ENCODE peak calls at places on chromosome 12, in six cellular contexts. G, U, J, E, D and I are unnamed samples.

GRCh38 chr12:113247123-113248045 is 26.1 kb downstream of the TPCN1 start:
- DNase-seq in G (no peak), U (peak; percentile 57), J (peak; percentile 45), E (peak; percentile 50), D (peak; percentile 26), I (no peak)

GRCh38 chr12:58732894-58733293 is 187.4 kb downstream of the LRIG3 start:
- DNase-seq in G (no peak), U (peak; percentile 58), J (no peak), E (no peak), D (no peak), I (no peak)

GRCh38 chr12:118402251-118402650 is 25.9 kb downstream of the SUDS3 start:
- DNase-seq in G (no peak), U (peak; percentile 86), J (no peak), E (no peak), D (no peak), I (no peak)

GRCh38 chr12:51419473-51420228 is 5.0 kb upstream of the SLC4A8 start:
- DNase-seq in G (no peak), U (no peak), J (no peak), E (peak; percentile 63), D (no peak), I (no peak)

GRCh38 chr12:51941669-51942455 is 9.6 kb upstream of the ACVR1B start:
- DNase-seq in G (no peak), U (no peak), J (no peak), E (no peak), D (no peak), I (no peak)

GRCh38 chr12:205026-205425 is 8.9 kb downstream of the SLC6A12 start:
- DNase-seq in G (no peak), U (no peak), J (no peak), E (no peak), D (no peak), I (no peak)

GRCh38 chr12:29739279-29739991 is 44.3 kb downstream of the TMTC1 start:
- DNase-seq in G (no peak), U (peak; percentile 48), J (no peak), E (no peak), D (no peak), I (no peak)

GRCh38 chr12:120457133-120457532 is 10.9 kb downstream of the GATC start:
- DNase-seq in G (no peak), U (no peak), J (no peak), E (peak; percentile 76), D (no peak), I (no peak)

GRCh38 chr12:39912211-39912980 is 193.5 kb downstream of the SLC2A13 start:
- DNase-seq in G (no peak), U (no peak), J (peak; percentile 24), E (peak; percentile 18), D (peak; percentile 28), I (no peak)

GRCh38 chr12:77364400-77364799 is 299.0 kb upstream of the E2F7 start:
- DNase-seq in G (no peak), U (no peak), J (no peak), E (no peak), D (no peak), I (no peak)

GRCh38 chr12:10853746-10854145 is 4.5 kb upstream of the PRR4 start:
- DNase-seq in G (no peak), U (no peak), J (no peak), E (no peak), D (no peak), I (no peak)

GRCh38 chr12:93790472-93791152 is 113.4 kb downstream of the CRADD start:
- DNase-seq in G (no peak), U (peak; percentile 90), J (no peak), E (peak; percentile 61), D (no peak), I (no peak)

GRCh38 chr12:40915172-40915571 is 222.9 kb downstream of the CNTN1 start:
- DNase-seq in G (no peak), U (no peak), J (no peak), E (no peak), D (no peak), I (no peak)

GRCh38 chr12:68601767-68602166 is 8.9 kb upstream of the RAP1B start:
- DNase-seq in G (no peak), U (no peak), J (no peak), E (no peak), D (no peak), I (no peak)

GRCh38 chr12:89544730-89545184 is 18.9 kb upstream of the POC1B start:
- DNase-seq in G (no peak), U (peak; percentile 17), J (peak; percentile 32), E (peak; percentile 55), D (peak; percentile 49), I (no peak)

GRCh38 chr12:123617144-123617543 is 15.2 kb downstream of the DDX55 start:
- DNase-seq in G (no peak), U (no peak), J (no peak), E (no peak), D (no peak), I (no peak)

GRCh38 chr12:49292729-49293055 is 2.3 kb upstream of the PRPH start:
- DNase-seq in G (no peak), U (no peak), J (no peak), E (no peak), D (no peak), I (no peak)

GRCh38 chr12:132344601-132345000 is 15.2 kb upstream of the GALNT9 start:
- DNase-seq in G (no peak), U (no peak), J (no peak), E (no peak), D (no peak), I (no peak)

GRCh38 chr12:108772247-108772646 is 40.9 kb upstream of the CORO1C start:
- DNase-seq in G (peak; percentile 19), U (no peak), J (no peak), E (peak; percentile 55), D (peak; percentile 29), I (no peak)

GRCh38 chr12:75289678-75290200 is 40.4 kb downstream of the CAPS2 start:
- DNase-seq in G (no peak), U (no peak), J (no peak), E (no peak), D (no peak), I (no peak)

GRCh38 chr12:96421014-96421413 is 20.8 kb upstream of the CDK17 start:
- DNase-seq in G (no peak), U (no peak), J (no peak), E (no peak), D (no peak), I (no peak)

GRCh38 chr12:39931857-39932256 is 174.0 kb downstream of the SLC2A13 start:
- DNase-seq in G (no peak), U (no peak), J (no peak), E (no peak), D (no peak), I (no peak)

GRCh38 chr12:6552140-6552551 is 3.7 kb downstream of the IFFO1 start:
- DNase-seq in G (no peak), U (no peak), J (no peak), E (no peak), D (peak; percentile 76), I (no peak)

GRCh38 chr12:27780612-27781408 is 774 bp upstream of the MANSC4 start:
- DNase-seq in G (peak; percentile 38), U (peak; percentile 58), J (peak; percentile 13), E (peak; percentile 66), D (no peak), I (peak; percentile 75)

GRCh38 chr12:67981236-67982164 is 7.7 kb upstream of the IFNG-AS1 start:
- DNase-seq in G (no peak), U (peak; percentile 95), J (no peak), E (peak; percentile 78), D (no peak), I (no peak)

GRCh38 chr12:121632069-121632970 is 6.0 kb downstream of the ORAI1 start:
- DNase-seq in G (no peak), U (no peak), J (no peak), E (no peak), D (no peak), I (no peak)
- H3K27ac ChIP-seq in G (peak overlapping the region; percentile 72), U (no peak overlapping the region), J (peak overlapping the region; percentile 81), E (no peak overlapping the region), D (no peak overlapping the region), I (no peak overlapping the region)

GRCh38 chr12:114399664-114400211 is 6.2 kb downstream of the TBX5 start:
- DNase-seq in G (no peak), U (no peak), J (peak; percentile 58), E (peak; percentile 97), D (no peak), I (no peak)

GRCh38 chr12:114396153-114396868 is 9.6 kb downstream of the TBX5 start:
- DNase-seq in G (no peak), U (no peak), J (no peak), E (peak; percentile 18), D (no peak), I (no peak)

GRCh38 chr12:114396869-114397719 is 8.8 kb downstream of the TBX5 start:
- DNase-seq in G (no peak), U (no peak), J (no peak), E (peak; percentile 14), D (no peak), I (no peak)

GRCh38 chr12:114400395-114400794 is 5.5 kb downstream of the TBX5 start:
- DNase-seq in G (no peak), U (no peak), J (no peak), E (peak; percentile 69), D (no peak), I (no peak)

GRCh38 chr12:114397978-114398881 is 7.7 kb downstream of the TBX5 start:
- DNase-seq in G (no peak), U (no peak), J (no peak), E (peak; percentile 7), D (no peak), I (no peak)
- H3K4me3 ChIP-seq in G (no peak overlapping the region), U (no peak overlapping the region), J (no peak overlapping the region), E (no peak overlapping the region), D (no peak overlapping the region), I (no peak overlapping the region)

GRCh38 chr12:26106347-26106746 is 18.5 kb downstream of the BHLHE41 start:
- DNase-seq in G (no peak), U (no peak), J (no peak), E (no peak), D (no peak), I (no peak)

GRCh38 chr12:26100966-26101744 is 23.7 kb downstream of the BHLHE41 start:
- DNase-seq in G (no peak), U (no peak), J (peak; percentile 87), E (no peak), D (no peak), I (no peak)

GRCh38 chr12:26097046-26097878 is 27.6 kb downstream of the BHLHE41 start:
- DNase-seq in G (peak; percentile 38), U (peak; percentile 56), J (peak; percentile 84), E (peak; percentile 79), D (peak; percentile 59), I (peak; percentile 75)

GRCh38 chr12:26102954-26103353 is 21.9 kb downstream of the BHLHE41 start:
- DNase-seq in G (no peak), U (no peak), J (no peak), E (no peak), D (no peak), I (no peak)

DNA sequence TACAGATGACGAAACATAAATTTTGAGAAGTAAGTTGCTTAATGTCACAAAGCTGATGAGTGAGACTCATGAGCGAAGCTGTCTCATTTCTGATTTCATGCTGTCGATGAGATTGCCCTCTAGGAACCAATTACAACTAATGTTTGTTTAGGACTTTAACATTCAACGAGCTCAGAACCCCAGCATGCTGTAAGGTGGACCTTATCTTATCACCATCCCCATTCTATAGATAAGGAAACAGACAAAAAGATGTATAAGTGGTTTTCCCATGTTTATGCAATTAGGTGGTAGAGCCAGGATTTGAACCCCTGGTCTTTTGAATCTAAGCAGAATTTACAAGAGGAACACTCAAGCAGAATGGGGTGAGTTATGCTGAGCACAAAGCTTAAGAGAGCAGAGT is 23.0 kb downstream of the BHLHE41 start:
- DNase-seq in G (no peak), U (no peak), J (no peak), E (peak; percentile 57), D (no peak), I (no peak)
- H3K27ac ChIP-seq in G (no peak overlapping the region), U (no peak overlapping the region), J (peak overlapping the region; percentile 33), E (no peak overlapping the region), D (no peak overlapping the region), I (no peak overlapping the region)

GRCh38 chr12:56081393-56082347 is 1.7 kb downstream of the ERBB3 start:
- DNase-seq in G (no peak), U (no peak), J (peak; percentile 85), E (peak; percentile 38), D (no peak), I (no peak)
- H3K4me3 ChIP-seq in G (peak overlapping the region; percentile 46), U (no peak overlapping the region), J (peak overlapping the region; percentile 52), E (no peak overlapping the region), D (no peak overlapping the region), I (no peak overlapping the region)